ENCODE peak calls at places on chromosomes 2 and 18, in eight cellular contexts. D is PC-9, V is PC-3, C is ovary, O is sigmoid colon, K is lung, G is stomach, J is adrenal gland. S is an unnamed sample.

GRCh38 chr2:160376576-160376975 is 117.0 kb downstream of the RBMS1 start:
- DNase-seq in G (no peak), D (no peak), V (peak; percentile 45), K (no peak), O (no peak), J (no peak), C (no peak), S (no peak)

GRCh38 chr2:223084873-223085272 is 32.9 kb downstream of the KCNE4 start:
- DNase-seq in V (no peak), C (no peak), J (peak; percentile 48), D (peak; percentile 16), K (no peak), O (peak; percentile 78), G (no peak), S (no peak)

GRCh38 chr2:233184669-233185068 is 66.8 kb upstream of the ATG16L1 start:
- DNase-seq in D (no peak), V (no peak), O (no peak), J (no peak), G (no peak), K (no peak), C (no peak), S (no peak)

GRCh38 chr18:35024965-35025364 is 16.2 kb upstream of the MAPRE2 start:
- DNase-seq in V (peak; percentile 8), K (peak; percentile 87), G (peak; percentile 81), C (peak; percentile 83), D (no peak), O (peak; percentile 96), J (peak; percentile 78), S (peak; percentile 82)

GRCh38 chr2:106030287-106031268 is 163.5 kb downstream of the UXS1 start:
- DNase-seq in C (peak; percentile 49), G (no peak), K (peak; percentile 29), J (no peak), O (peak; percentile 86), V (peak; percentile 86), D (no peak), S (no peak)

GRCh38 chr2:190841707-190842505 is 38.7 kb upstream of the GLS start:
- DNase-seq in G (no peak), J (peak; percentile 56), O (no peak), V (peak; percentile 33), D (no peak), C (no peak), K (no peak), S (no peak)

GRCh38 chr2:43114210-43114609 is 112.2 kb downstream of the ZFP36L2 start:
- DNase-seq in C (no peak), O (peak; percentile 18), D (peak; percentile 47), V (peak; percentile 86), K (no peak), G (no peak), J (no peak), S (no peak)

GRCh38 chr2:230714122-230714453 is 1.4 kb downstream of the CAB39 start:
- DNase-seq in K (no peak), V (peak; percentile 83), D (no peak), G (no peak), O (no peak), J (no peak), C (no peak), S (no peak)

GRCh38 chr18:7950380-7951143 is 383.4 kb downstream of the PTPRM start:
- DNase-seq in C (no peak), O (no peak), V (peak; percentile 95), J (peak; percentile 30), K (no peak), G (peak; percentile 45), D (peak; percentile 59), S (no peak)

GRCh38 chr18:55509631-55510372 is 78.2 kb downstream of the TCF4 start:
- DNase-seq in C (no peak), K (no peak), J (no peak), V (peak; percentile 72), O (no peak), G (no peak), D (no peak), S (no peak)

GRCh38 chr18:13580351-13580750 is 146.0 kb downstream of the FAM210A start:
- DNase-seq in V (no peak), K (no peak), C (no peak), O (no peak), G (no peak), D (no peak), J (no peak), S (peak; percentile 61)

GRCh38 chr2:19873014-19873413 is 28.8 kb downstream of the TTC32 start:
- DNase-seq in K (no peak), G (no peak), D (no peak), V (no peak), C (no peak), J (no peak), O (peak; percentile 32), S (no peak)

GRCh38 chr18:24403076-24403475 is 5.5 kb upstream of the OSBPL1A start:
- DNase-seq in D (no peak), J (no peak), V (no peak), G (no peak), C (no peak), O (no peak), K (no peak), S (no peak)

GRCh38 chr18:6055711-6056110 is 160.4 kb upstream of the TMEM200C start:
- DNase-seq in O (no peak), D (no peak), C (no peak), V (peak; percentile 88), G (no peak), K (no peak), J (no peak), S (no peak)

GRCh38 chr2:183059561-183059960 is 19.0 kb upstream of the DUSP19 start:
- DNase-seq in O (no peak), G (no peak), J (no peak), V (peak; percentile 88), K (no peak), D (no peak), C (no peak), S (no peak)

GRCh38 chr2:183105402-183106134 is 18.7 kb upstream of the NUP35 start:
- DNase-seq in J (no peak), O (no peak), D (no peak), G (no peak), K (no peak), V (peak; percentile 68), C (no peak), S (no peak)

GRCh38 chr2:74328573-74328972 is 14.6 kb downstream of the SLC4A5 start:
- DNase-seq in C (no peak), J (no peak), O (no peak), G (no peak), V (no peak), K (no peak), D (no peak), S (no peak)

GRCh38 chr2:74332550-74333174 is 10.6 kb downstream of the SLC4A5 start:
- DNase-seq in K (no peak), O (no peak), G (no peak), V (no peak), C (no peak), J (no peak), D (no peak), S (no peak)

GRCh38 chr2:74334931-74335333 is 8.3 kb downstream of the SLC4A5 start:
- DNase-seq in C (peak; percentile 65), D (peak; percentile 66), K (peak; percentile 76), V (peak; percentile 82), G (peak; percentile 82), J (peak; percentile 79), O (peak; percentile 73), S (peak; percentile 59)

GRCh38 chr2:74333896-74334586 is 9.2 kb downstream of the SLC4A5 start:
- DNase-seq in G (no peak), K (no peak), C (no peak), O (no peak), D (no peak), V (no peak), J (no peak), S (no peak)

DNA sequence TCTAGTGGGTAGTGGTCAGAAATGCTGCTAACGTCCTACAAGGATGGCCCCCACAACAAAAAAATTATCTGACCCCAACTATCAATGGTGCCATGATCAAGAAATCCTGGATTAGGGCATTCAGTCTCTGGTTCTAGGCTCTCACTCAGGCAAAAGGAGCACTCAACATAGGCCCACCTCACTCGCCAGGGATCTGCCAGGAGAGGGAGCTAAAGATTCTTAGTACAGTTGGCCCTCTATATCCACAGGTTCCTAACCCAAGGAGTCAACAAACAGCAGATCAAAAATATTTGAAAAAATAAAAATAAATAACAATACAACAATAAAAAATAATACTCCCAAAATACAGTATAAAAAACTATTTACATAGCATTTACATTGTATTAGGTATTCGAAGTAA is 10.0 kb downstream of the SLC4A5 start:
- DNase-seq in G (peak; percentile 32), D (peak; percentile 31), C (no peak), J (no peak), O (no peak), K (no peak), V (peak; percentile 46), S (no peak)
- TF ChIP-seq CTCF in G (peak; percentile 19), D (peak; percentile 55), C (no peak), J (no peak), O (no peak), K (no peak), V (peak; percentile 54), S (no peak)

DNA sequence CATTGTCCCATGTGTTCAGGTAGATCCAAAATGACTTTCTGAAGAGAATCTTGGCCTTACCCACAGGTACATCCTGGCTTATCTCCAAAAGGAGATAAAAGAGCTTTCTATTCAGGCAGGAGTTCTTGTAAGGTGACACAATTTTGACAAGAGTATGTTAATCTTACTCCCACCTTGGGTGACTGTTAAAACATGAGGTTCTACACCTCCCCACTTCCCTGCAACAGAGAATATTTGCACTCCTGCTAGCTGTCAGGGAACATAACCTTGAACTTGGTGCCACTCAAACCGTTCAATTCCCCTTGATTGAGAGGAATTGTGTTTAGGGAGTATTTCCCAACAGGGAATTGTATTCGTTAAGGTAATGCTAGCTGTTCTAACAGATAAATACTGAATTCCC is 372.5 kb upstream of the KLHL29 start:
- DNase-seq in J (no peak), O (no peak), G (no peak), V (no peak), D (no peak), K (no peak), C (no peak), S (no peak)
- H3K4me3 ChIP-seq in J (no peak overlapping the region), O (no peak overlapping the region), G (no peak overlapping the region), V (no peak overlapping the region), D (no peak overlapping the region), K (no peak overlapping the region), C (no peak overlapping the region), S (no peak overlapping the region)

GRCh38 chr18:48949606-48950535 is 894 bp downstream of the SMAD7 start:
- DNase-seq in J (peak; percentile 45), V (peak; percentile 37), C (no peak), O (no peak), K (peak; percentile 71), G (peak; percentile 55), D (peak; percentile 36), S (no peak)
- TF ChIP-seq CTCF in J (peak; percentile 59), V (no peak), C (no peak), O (no peak), K (no peak), G (peak; percentile 33), D (no peak), S (no peak)

GRCh38 chr18:4547126-4547525 is 92.0 kb upstream of the DLGAP1 start:
- DNase-seq in O (no peak), C (no peak), D (no peak), K (no peak), J (no peak), G (no peak), V (no peak), S (no peak)

GRCh38 chr18:4541588-4541987 is 86.5 kb upstream of the DLGAP1 start:
- DNase-seq in G (no peak), V (no peak), D (no peak), K (no peak), O (no peak), J (no peak), C (no peak), S (no peak)

GRCh38 chr18:4549164-4549920 is 94.2 kb upstream of the DLGAP1 start:
- DNase-seq in K (no peak), V (no peak), C (no peak), D (no peak), G (no peak), O (no peak), J (no peak), S (no peak)

GRCh38 chr18:4544131-4544530 is 89.0 kb upstream of the DLGAP1 start:
- DNase-seq in D (no peak), V (no peak), G (no peak), K (no peak), J (no peak), O (no peak), C (no peak), S (no peak)
- H3K4me3 ChIP-seq in D (no peak overlapping the region), V (no peak overlapping the region), G (no peak overlapping the region), K (no peak overlapping the region), J (no peak overlapping the region), O (no peak overlapping the region), C (no peak overlapping the region), S (no peak overlapping the region)